ENCODE peak calls at places on chromosomes 1 and 21, in six cellular contexts. X is HCEC 1CT; Q is HEK293T; T is SHP77 treated with DMSO at 0.1 percent for 48 hours; S is stimulated activated CD4-positive, alpha-beta T cell treated with anti-CD3 and anti-CD28 coated beads, TNF-alpha, amount 100 ng/mL, for 4 hours; W is HFFc6. G is an unnamed sample.

GRCh38 chr1:23768733-23769132 is 9.5 kb upstream of the PITHD1 start:
- DNase-seq in X (no peak), Q (no peak), T (no peak), S (no peak), W (no peak), G (no peak)

GRCh38 chr1:230907472-230908205 is 39.3 kb upstream of the C1orf198 start:
- DNase-seq in X (no peak), Q (no peak), T (no peak), S (no peak), W (no peak), G (no peak)

GRCh38 chr1:60149254-60149653 is 75.7 kb upstream of the C1orf87 start:
- DNase-seq in X (no peak), Q (no peak), T (no peak), S (no peak), W (no peak), G (no peak)

GRCh38 chr1:31739281-31739853 is 24.8 kb downstream of the ADGRB2 start:
- DNase-seq in X (no peak), Q (no peak), T (no peak), S (no peak), W (no peak), G (no peak)

GRCh38 chr21:41780337-41781046 is 13.6 kb upstream of the RIPK4 start:
- DNase-seq in X (no peak), Q (no peak), T (no peak), S (no peak), W (no peak), G (no peak)

GRCh38 chr1:88141499-88142074 is 542.5 kb upstream of the PKN2 start:
- DNase-seq in X (no peak), Q (no peak), T (no peak), S (no peak), W (no peak), G (no peak)

GRCh38 chr1:33758698-33759097 is 105.2 kb upstream of the HMGB4 start:
- DNase-seq in X (no peak), Q (no peak), T (no peak), S (no peak), W (peak), G (no peak)

GRCh38 chr1:241640149-241640866 is at the start of the genes CHML and OPN3:
- DNase-seq in X (peak), Q (peak), T (peak), S (peak), W (peak), G (peak)

GRCh38 chr1:32998009-32998555 is 33.5 kb upstream of the RNF19B start:
- DNase-seq in X (peak), Q (no peak), T (no peak), S (no peak), W (no peak), G (no peak)

GRCh38 chr1:210582186-210582981 is 253.7 kb downstream of the HHAT start:
- DNase-seq in X (no peak), Q (no peak), T (no peak), S (no peak), W (no peak), G (no peak)

GRCh38 chr1:181482001-181482430 is 1.3 kb upstream of the CACNA1E start:
- DNase-seq in X (no peak), Q (no peak), T (no peak), S (no peak), W (no peak), G (no peak)

GRCh38 chr21:33292724-33293123 is 26.6 kb downstream of the IL10RB start:
- DNase-seq in X (no peak), Q (no peak), T (no peak), S (no peak), W (no peak), G (no peak)

GRCh38 chr1:27026621-27027574 is 14.2 kb upstream of the TENT5B start:
- DNase-seq in X (peak), Q (peak), T (peak), S (no peak), W (no peak), G (peak)